ENCODE peak calls at places on chromosomes 1 and 21, in five cellular contexts. Z is smooth muscle cell of the brain vasculature; K is activated CD4-positive, CD25-positive, alpha-beta regulatory T cell treated with anti-CD3 and anti-CD28 coated beads, Interleukin-2, amount 50 U/mL, for 16 hours; I is AG08395; G is skeletal muscle cell. A is an unnamed sample.

GRCh38 chr1:175628548-175629317 is 114.7 kb downstream of the TNR start:
- DNase-seq in Z (no peak), K (no peak), I (no peak), G (no peak), A (no peak)

GRCh38 chr21:44012474-44013379 is 618 bp downstream of the TRAPPC10 start:
- DNase-seq in Z (no peak), K (peak), I (peak), G (no peak), A (peak)

GRCh38 chr1:247857069-247857985 is at the start of gene TRIM58:
- DNase-seq in Z (no peak), K (no peak), I (no peak), G (no peak), A (peak)

GRCh38 chr1:161200992-161201827 is 957 bp upstream of the NDUFS2 start:
- DNase-seq in Z (no peak), K (no peak), I (peak), G (peak), A (peak)

GRCh38 chr1:183870351-183871077 is 65.6 kb downstream of the RGL1 start:
- DNase-seq in Z (no peak), K (no peak), I (peak), G (no peak), A (peak)

GRCh38 chr1:4978660-4979390 is 324.4 kb downstream of the AJAP1 start:
- DNase-seq in Z (no peak), K (no peak), I (no peak), G (no peak), A (no peak)

GRCh38 chr1:43831866-43832654 is 101.5 kb upstream of the ARTN start:
- DNase-seq in Z (no peak), K (no peak), I (no peak), G (no peak), A (no peak)

GRCh38 chr1:213443415-213443814 is 392.4 kb downstream of the RPS6KC1 start:
- DNase-seq in Z (no peak), K (no peak), I (no peak), G (no peak), A (no peak)

GRCh38 chr1:28278763-28279162 is 19.4 kb downstream of the SESN2 start:
- DNase-seq in Z (no peak), K (no peak), I (no peak), G (no peak), A (no peak)

GRCh38 chr21:26003428-26003827 is 167.1 kb downstream of the APP start:
- DNase-seq in Z (no peak), K (no peak), I (no peak), G (no peak), A (no peak)

GRCh38 chr1:215160351-215160750 is 77.8 kb downstream of the KCNK2 start:
- DNase-seq in Z (no peak), K (no peak), I (peak), G (peak), A (peak)

GRCh38 chr1:36555041-36555440 is 72.3 kb upstream of the CSF3R start:
- DNase-seq in Z (no peak), K (no peak), I (no peak), G (no peak), A (no peak)

GRCh38 chr1:53176452-53177344 is 19.9 kb upstream of the CPT2 start:
- DNase-seq in Z (no peak), K (no peak), I (peak), G (no peak), A (peak)

GRCh38 chr1:46481961-46482360 is 7.7 kb upstream of the DMBX1 start:
- DNase-seq in Z (no peak), K (no peak), I (no peak), G (no peak), A (no peak)

GRCh38 chr1:1022322-1023090 is 2.6 kb downstream of the AGRN start:
- DNase-seq in Z (no peak), K (no peak), I (no peak), G (no peak), A (no peak)

GRCh38 chr1:81832573-81832972 is 31.8 kb downstream of the ADGRL2 start:
- DNase-seq in Z (peak), K (no peak), I (peak), G (peak), A (peak)

GRCh38 chr1:59730302-59730701 is 84.4 kb upstream of the HOOK1 start:
- DNase-seq in Z (no peak), K (no peak), I (peak), G (peak), A (peak)

GRCh38 chr1:29172415-29172814 is 9.3 kb downstream of the SRSF4 start:
- DNase-seq in Z (no peak), K (no peak), I (no peak), G (no peak), A (no peak)

GRCh38 chr1:109275706-109276345 is 7.1 kb downstream of the PSRC1 start:
- DNase-seq in Z (no peak), K (no peak), I (peak), G (no peak), A (peak)

GRCh38 chr1:101284622-101285218 is 47.9 kb downstream of the S1PR1 start:
- DNase-seq in Z (no peak), K (no peak), I (no peak), G (no peak), A (no peak)

GRCh38 chr21:43196789-43197188 is 28.0 kb downstream of the CRYAA start:
- DNase-seq in Z (no peak), K (no peak), I (no peak), G (peak), A (no peak)

GRCh38 chr1:8603220-8603616 is 214.2 kb downstream of the RERE start:
- DNase-seq in Z (no peak), K (no peak), I (peak), G (no peak), A (no peak)

GRCh38 chr1:36133484-36133883 is 8.5 kb upstream of the COL8A2 start:
- DNase-seq in Z (no peak), K (no peak), I (peak), G (peak), A (peak)

GRCh38 chr1:226520640-226521355 is 27.8 kb upstream of the STUM start:
- DNase-seq in Z (no peak), K (no peak), I (no peak), G (no peak), A (no peak)

GRCh38 chr1:219568728-219569127 is 44.2 kb downstream of the ZC3H11B start:
- DNase-seq in Z (no peak), K (no peak), I (no peak), G (no peak), A (no peak)

GRCh38 chr1:15290382-15290781 is 43.4 kb downstream of the FHAD1 start:
- DNase-seq in Z (no peak), K (no peak), I (no peak), G (peak), A (peak)

GRCh38 chr1:216898801-216899200 is 175.6 kb upstream of the ESRRG start:
- DNase-seq in Z (no peak), K (no peak), I (no peak), G (no peak), A (no peak)

GRCh38 chr1:28123461-28123961 is 35.1 kb upstream of the EYA3 start:
- DNase-seq in Z (no peak), K (no peak), I (peak), G (no peak), A (peak)

GRCh38 chr1:42825058-42825851 is 8.1 kb upstream of the SVBP start:
- DNase-seq in Z (no peak), K (no peak), I (no peak), G (no peak), A (no peak)

GRCh38 chr1:207029991-207030521 is 2.5 kb downstream of the C1orf116 start:
- DNase-seq in Z (no peak), K (no peak), I (no peak), G (no peak), A (no peak)

GRCh38 chr1:205370780-205371179 is 14.1 kb upstream of the KLHDC8A start:
- DNase-seq in Z (no peak), K (no peak), I (no peak), G (no peak), A (no peak)

GRCh38 chr1:198935371-198935921 is 296.6 kb downstream of the PTPRC start:
- DNase-seq in Z (no peak), K (no peak), I (peak), G (peak), A (peak)

GRCh38 chr1:152436593-152437338 is 22.7 kb upstream of the CRNN start:
- DNase-seq in Z (no peak), K (no peak), I (peak), G (no peak), A (peak)

GRCh38 chr1:173476197-173476663 is 905 bp upstream of the PRDX6 start:
- DNase-seq in Z (no peak), K (no peak), I (no peak), G (no peak), A (no peak)

GRCh38 chr1:89671775-89672488 is 39.0 kb downstream of the LRRC8C start:
- DNase-seq in Z (no peak), K (no peak), I (no peak), G (no peak), A (no peak)

GRCh38 chr1:67801903-67802302 is 31.4 kb downstream of the GNG12 start:
- DNase-seq in Z (no peak), K (no peak), I (peak), G (no peak), A (no peak)

GRCh38 chr1:32114420-32114819 is 6.6 kb downstream of the KPNA6 start:
- DNase-seq in Z (no peak), K (no peak), I (no peak), G (no peak), A (no peak)

GRCh38 chr1:225962440-225962975 is 21.5 kb upstream of the LEFTY2 start:
- DNase-seq in Z (no peak), K (peak), I (no peak), G (no peak), A (peak)